ENCODE peak calls at places on chromosomes 2 and 18, in seven cellular contexts. N is RWPE2; B is astrocyte; I is kidney; G is CD8-positive, alpha-beta T cell; E is small intestine; O is gastrocnemius medialis. T is an unnamed sample.

GRCh38 chr2:134718956-134719814 is at the start of gene TMEM163:
- DNase-seq in G (no peak), B (no peak), N (no peak), I (no peak), E (no peak), O (no peak), T (no peak)

GRCh38 chr2:166081131-166081632 is 46.6 kb downstream of the SCN1A start:
- DNase-seq in O (no peak), I (no peak), B (no peak), N (no peak), E (no peak), G (no peak), T (no peak)

GRCh38 chr2:102061962-102062795 is 70.4 kb downstream of the IL1R2 start:
- DNase-seq in B (peak; percentile 89), E (no peak), G (no peak), I (peak; percentile 85), N (no peak), O (no peak), T (no peak)

GRCh38 chr2:239329972-239330572 is 70.7 kb downstream of the HDAC4 start:
- DNase-seq in B (no peak), E (no peak), I (no peak), N (no peak), O (peak; percentile 79), G (no peak), T (no peak)

GRCh38 chr2:147364597-147364996 is 480.2 kb upstream of the ACVR2A start:
- DNase-seq in I (no peak), N (no peak), O (no peak), B (no peak), E (peak; percentile 70), G (no peak), T (no peak)

GRCh38 chr2:163553601-163554000 is 182.2 kb downstream of the FIGN start:
- DNase-seq in O (no peak), B (peak; percentile 36), I (no peak), G (no peak), E (no peak), N (no peak), T (no peak)

GRCh38 chr2:102736174-102736606 is 25.6 kb upstream of the TMEM182 start:
- DNase-seq in I (peak; percentile 69), B (peak; percentile 21), E (peak; percentile 75), O (peak; percentile 26), G (no peak), N (no peak), T (no peak)

GRCh38 chr2:101087638-101088037 is 63.5 kb downstream of the TBC1D8 start:
- DNase-seq in G (no peak), B (no peak), O (no peak), I (no peak), E (no peak), N (no peak), T (peak; percentile 25)

GRCh38 chr2:147844691-147845607 is at the start of gene ACVR2A:
- DNase-seq in N (no peak), E (peak; percentile 40), B (peak; percentile 39), I (peak; percentile 83), O (peak; percentile 22), G (peak; percentile 15), T (peak; percentile 57)

GRCh38 chr2:54559593-54560145 is 103.5 kb downstream of the SPTBN1 start:
- DNase-seq in B (peak; percentile 71), G (no peak), N (no peak), E (no peak), O (peak; percentile 49), I (no peak), T (peak; percentile 93)

GRCh38 chr2:238380785-238381184 is 45.9 kb upstream of the ASB1 start:
- DNase-seq in E (no peak), N (no peak), O (no peak), I (no peak), B (peak; percentile 62), G (no peak), T (peak; percentile 33)

GRCh38 chr18:23105581-23106219 is 29.6 kb upstream of the CABLES1 start:
- DNase-seq in N (no peak), E (peak; percentile 31), O (no peak), G (no peak), I (no peak), B (no peak), T (no peak)

GRCh38 chr18:2847341-2848144 is 737 bp downstream of the EMILIN2 start:
- DNase-seq in I (no peak), G (no peak), N (no peak), B (no peak), O (no peak), E (no peak), T (peak; percentile 25)

GRCh38 chr2:120465989-120466703 is 120.2 kb downstream of the INHBB start:
- DNase-seq in N (no peak), E (peak; percentile 13), B (no peak), O (no peak), I (peak; percentile 52), G (no peak), T (no peak)

GRCh38 chr2:41994177-41994576 is 53.6 kb upstream of the PKDCC start:
- DNase-seq in G (no peak), I (no peak), E (peak; percentile 72), B (peak; percentile 73), O (no peak), N (no peak), T (no peak)

GRCh38 chr2:224838335-224838734 is 122.2 kb upstream of the CCDC195 start:
- DNase-seq in B (peak; percentile 45), I (no peak), G (no peak), N (no peak), E (no peak), O (no peak), T (no peak)

GRCh38 chr18:13272411-13272810 is 53.9 kb downstream of the LDLRAD4 start:
- DNase-seq in B (no peak), E (no peak), N (no peak), G (no peak), I (peak; percentile 65), O (no peak), T (no peak)

GRCh38 chr2:204550738-204551137 is 5.5 kb downstream of the PARD3B start:
- DNase-seq in I (no peak), N (no peak), O (no peak), G (no peak), B (peak; percentile 94), E (peak; percentile 10), T (peak; percentile 88)

GRCh38 chr18:13428319-13428718 is 209.8 kb downstream of the LDLRAD4 start:
- DNase-seq in O (no peak), E (no peak), G (no peak), B (no peak), I (no peak), N (no peak), T (no peak)

GRCh38 chr2:186460465-186460864 is 25.6 kb upstream of the ZC3H15 start:
- DNase-seq in I (no peak), G (no peak), B (peak; percentile 12), E (peak; percentile 43), N (no peak), O (no peak), T (no peak)

GRCh38 chr2:16933355-16933754 is 267.7 kb upstream of the CYRIA start:
- DNase-seq in N (no peak), G (no peak), E (no peak), I (no peak), O (no peak), B (no peak), T (no peak)

GRCh38 chr2:16925145-16925544 is 259.5 kb upstream of the CYRIA start:
- DNase-seq in N (no peak), O (no peak), E (no peak), B (no peak), G (no peak), I (no peak), T (no peak)

GRCh38 chr2:16931441-16931840 is 265.8 kb upstream of the CYRIA start:
- DNase-seq in O (no peak), B (no peak), N (no peak), G (no peak), I (no peak), E (no peak), T (no peak)

GRCh38 chr2:16927398-16927797 is 261.8 kb upstream of the CYRIA start:
- DNase-seq in I (no peak), E (no peak), N (no peak), B (no peak), G (no peak), O (no peak), T (no peak)
- H3K4me1 ChIP-seq in I (no peaks in the 10 kb centered on the region), E (no peaks in the 10 kb centered on the region), N (no peaks in the 10 kb centered on the region), B (no peaks in the 10 kb centered on the region), G (no peaks in the 10 kb centered on the region), O (no peaks in the 10 kb centered on the region), T (no peaks in the 10 kb centered on the region)

DNA sequence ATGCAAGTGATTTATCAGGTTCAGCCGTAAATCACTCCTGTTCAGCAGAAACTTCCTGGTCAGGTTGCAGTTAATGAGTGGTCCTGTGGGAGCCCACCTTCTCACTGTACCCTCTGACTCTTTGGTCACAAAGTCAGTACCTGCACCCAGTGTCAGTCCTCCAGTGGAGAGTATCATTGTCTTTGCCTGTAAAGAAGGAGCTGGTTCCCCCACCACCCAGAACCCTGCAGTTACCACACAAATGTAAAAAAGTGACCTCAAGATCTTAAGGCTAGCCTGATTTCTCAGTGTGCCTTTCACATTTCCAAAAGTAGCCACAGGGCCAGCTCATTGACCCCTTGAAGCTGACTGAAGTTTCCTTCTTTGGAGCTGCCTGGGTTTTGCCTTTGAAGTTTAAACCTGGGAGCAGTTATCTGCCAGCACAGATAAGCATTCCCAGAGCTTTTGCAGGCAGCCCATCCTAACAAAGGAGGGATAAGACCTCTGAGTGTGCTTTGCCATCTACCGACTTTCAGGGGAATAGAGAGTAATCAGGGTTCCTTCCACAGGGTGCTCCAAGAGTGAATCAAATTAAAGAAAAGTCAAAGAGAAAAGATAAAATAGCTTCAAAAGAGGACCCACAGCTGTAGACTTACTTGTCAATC is 725.2 kb downstream of the CPS1 start:
- DNase-seq in E (no peak), I (no peak), G (no peak), O (no peak), N (no peak), B (no peak), T (no peak)
- H3K27ac ChIP-seq in E (no peak overlapping the region), I (no peak overlapping the region), G (no peak overlapping the region), O (no peak overlapping the region), N (no peak overlapping the region), B (no peak overlapping the region), T (no peak overlapping the region)

GRCh38 chr2:160828076-160828475 is 332.2 kb upstream of the TANK start:
- DNase-seq in N (no peak), O (no peak), B (no peak), G (no peak), I (no peak), E (no peak), T (no peak)
- H3K4me3 ChIP-seq in N (no peak overlapping the region), O (no peak overlapping the region), B (no peak overlapping the region), G (no peak overlapping the region), I (no peak overlapping the region), E (no peak overlapping the region), T (no peak overlapping the region)

GRCh38 chr2:241842067-241842415 is 16.7 kb downstream of the PDCD1 start:
- DNase-seq in E (no peak), I (no peak), N (no peak), O (no peak), G (no peak), B (no peak), T (no peak)

GRCh38 chr2:241844066-241844728 is 14.5 kb downstream of the PDCD1 start:
- DNase-seq in I (peak; percentile 92), E (peak; percentile 64), N (peak; percentile 45), B (peak; percentile 34), G (peak; percentile 58), O (peak; percentile 59), T (no peak)

GRCh38 chr2:241843321-241844065 is 15.2 kb downstream of the PDCD1 start:
- DNase-seq in G (no peak), B (no peak), I (peak; percentile 74), N (no peak), E (no peak), O (no peak), T (no peak)

GRCh38 chr2:241841181-241842066 is 17.3 kb downstream of the PDCD1 start:
- DNase-seq in N (no peak), E (no peak), I (no peak), O (no peak), B (no peak), G (no peak), T (no peak)

GRCh38 chr2:241842620-241843211 is 16.0 kb downstream of the PDCD1 start:
- DNase-seq in E (peak; percentile 16), N (peak; percentile 53), G (peak; percentile 41), I (peak; percentile 85), B (no peak), O (peak; percentile 42), T (no peak)
- H3K4me1 ChIP-seq in E (no peaks in the 10 kb centered on the region), N (no peaks in the 10 kb centered on the region), G (peaks cover 23% of the 10 kb centered on the region), I (no peaks in the 10 kb centered on the region), B (no peaks in the 10 kb centered on the region), O (no peaks in the 10 kb centered on the region), T (no peaks in the 10 kb centered on the region)